ENCODE peak calls at places on chromosomes 13 and 19, in four cellular contexts. W, J, P and H are unnamed samples.

GRCh38 chr13:81133066-81133465 is 792.1 kb upstream of the SPRY2 start:
- DNase-seq in W (no peak), J (no peak), P (no peak), H (no peak)

GRCh38 chr13:44050450-44051063 is 170.9 kb downstream of the LACC1 start:
- DNase-seq in W (peak; percentile 21), J (peak; percentile 17), P (no peak), H (no peak)

GRCh38 chr19:49761625-49762311 is 1.3 kb downstream of the TSKS start:
- DNase-seq in W (no peak), J (no peak), P (no peak), H (peak; percentile 16)

GRCh38 chr19:19595171-19595701 is 23.3 kb downstream of the PBX4 start:
- DNase-seq in W (no peak), J (no peak), P (no peak), H (no peak)

GRCh38 chr13:98998831-98999634 is 21.2 kb upstream of the DOCK9 start:
- DNase-seq in W (no peak), J (no peak), P (no peak), H (peak; percentile 38)

GRCh38 chr13:84445776-84446175 is 563.5 kb upstream of the SLITRK1 start:
- DNase-seq in W (no peak), J (no peak), P (no peak), H (no peak)

GRCh38 chr13:45191874-45192273 is 9.0 kb downstream of the KCTD4 start:
- DNase-seq in W (no peak), J (no peak), P (no peak), H (no peak)

GRCh38 chr13:106599875-106600797 is 32.2 kb upstream of the ARGLU1 start:
- DNase-seq in W (no peak), J (no peak), P (no peak), H (no peak)

GRCh38 chr13:29458419-29458818 is 137.1 kb downstream of the SLC7A1 start:
- DNase-seq in W (no peak), J (no peak), P (no peak), H (no peak)